ENCODE peak calls at places on chromosome 10, in five cellular contexts. J is mesendoderm; Z is activated CD8-positive, alpha-beta T cell treated with anti-CD3 and anti-CD28 coated beads for 36 hours; G is activated CD8-positive, alpha-beta memory T cell treated with anti-CD3 and anti-CD28 coated beads for 1 hour; P is EH. H is an unnamed sample.

GRCh38 chr10:132408367-132408781 is 11.4 kb downstream of the PWWP2B start:
- DNase-seq in J (peak; percentile 64), Z (peak; percentile 45), G (no peak), P (no peak), H (no peak)

GRCh38 chr10:34507217-34507616 is 307.9 kb downstream of the PARD3 start:
- DNase-seq in J (peak; percentile 64), Z (no peak), G (no peak), P (no peak), H (no peak)

GRCh38 chr10:43322769-43323168 is 48.7 kb upstream of the FXYD4 start:
- DNase-seq in J (peak; percentile 97), Z (peak; percentile 93), G (peak; percentile 65), P (peak; percentile 83), H (peak; percentile 93)

GRCh38 chr10:95560288-95561199 is 627 bp downstream of the SORBS1 start:
- DNase-seq in J (peak; percentile 68), Z (peak; percentile 55), G (peak; percentile 20), P (peak; percentile 55), H (peak; percentile 57)

GRCh38 chr10:124722812-124723783 is 21.1 kb downstream of the FAM53B start:
- DNase-seq in J (peak; percentile 68), Z (peak; percentile 84), G (no peak), P (no peak), H (peak; percentile 87)

GRCh38 chr10:69348824-69349541 is 67.7 kb downstream of the TACR2 start:
- DNase-seq in J (no peak), Z (no peak), G (no peak), P (peak; percentile 91), H (no peak)

GRCh38 chr10:35495521-35496238 is 109.5 kb upstream of the GJD4 start:
- DNase-seq in J (no peak), Z (no peak), G (no peak), P (peak; percentile 62), H (no peak)

GRCh38 chr10:12769326-12770044 is 232.0 kb downstream of the CCDC3 start:
- DNase-seq in J (no peak), Z (no peak), G (no peak), P (no peak), H (no peak)

GRCh38 chr10:43039629-43040481 is 37.0 kb upstream of the RET start:
- DNase-seq in J (no peak), Z (no peak), G (no peak), P (no peak), H (no peak)

GRCh38 chr10:58348571-58349033 is 13.8 kb downstream of the UBE2D1 start:
- DNase-seq in J (peak; percentile 4), Z (no peak), G (no peak), P (no peak), H (no peak)

GRCh38 chr10:103145860-103146466 is 47.1 kb downstream of the NT5C2 start:
- DNase-seq in J (no peak), Z (peak; percentile 53), G (no peak), P (peak; percentile 88), H (peak; percentile 36)

GRCh38 chr10:103885617-103886016 is 30.2 kb upstream of the SH3PXD2A start:
- DNase-seq in J (no peak), Z (no peak), G (no peak), P (peak; percentile 36), H (no peak)

GRCh38 chr10:7488418-7488829 is 77.6 kb upstream of the SFMBT2 start:
- DNase-seq in J (no peak), Z (no peak), G (no peak), P (peak; percentile 1), H (no peak)

H was measured in activated CD4-positive, alpha-beta memory T cell treated with anti-CD3 and anti-CD28 coated beads for 36 hours.